ENCODE peak calls at places on chromosomes 13 and 19, in five cellular contexts. D is activated CD8-positive, alpha-beta T cell treated with anti-CD3 and anti-CD28 coated beads for 36 hours; K is cardiac septum; Q is activated CD4-positive, alpha-beta memory T cell treated with anti-CD3 and anti-CD28 coated beads, Interleukin-2, amount 10 ng/mL, durations not matched to agents 7 days and 5 days; C is memory B cell. X is an unnamed sample.

GRCh38 chr19:42247631-42248199 is 5.3 kb upstream of the GSK3A start:
- DNase-seq in C (no peak), K (no peak), D (no peak), Q (no peak), X (no peak)

GRCh38 chr13:107563099-107563925 is 652.0 kb downstream of the LIG4 start:
- DNase-seq in K (no peak), D (no peak), C (no peak), Q (no peak), X (no peak)

GRCh38 chr19:12527034-12527836 is 24.0 kb downstream of the ZNF564 start:
- DNase-seq in Q (no peak), D (peak), C (no peak), K (no peak), X (no peak)

GRCh38 chr13:98495627-98496238 is 81.2 kb downstream of the STK24 start:
- DNase-seq in C (no peak), D (no peak), K (no peak), Q (no peak), X (no peak)

GRCh38 chr13:76751278-76751677 is 134.9 kb downstream of the KCTD12 start:
- DNase-seq in D (no peak), K (no peak), C (no peak), Q (no peak), X (no peak)

GRCh38 chr13:46354143-46355087 is 32.6 kb downstream of the RUBCNL start:
- DNase-seq in Q (peak), C (no peak), K (no peak), D (peak), X (no peak)

GRCh38 chr13:49308977-49309408 is 61.3 kb downstream of the CDADC1 start:
- DNase-seq in C (no peak), D (no peak), Q (no peak), K (no peak), X (no peak)

GRCh38 chr19:33690461-33691427 is 69.0 kb downstream of the CHST8 start:
- DNase-seq in C (no peak), Q (no peak), K (peak), D (peak), X (no peak)

GRCh38 chr19:39409886-39410619 is 2.4 kb upstream of the PLEKHG2 start:
- DNase-seq in D (peak), K (peak), Q (peak), C (peak), X (no peak)

GRCh38 chr19:793775-794174 is 3.5 kb upstream of the PTBP1 start:
- DNase-seq in Q (no peak), D (no peak), K (no peak), C (no peak), X (no peak)

GRCh38 chr19:12880551-12881171 is 588 bp downstream of the DNASE2 start:
- DNase-seq in D (peak), K (no peak), C (no peak), Q (peak), X (no peak)

GRCh38 chr19:47255947-47256687 is at the start of gene CCDC9:
- DNase-seq in Q (peak), D (peak), K (peak), C (peak), X (peak)

GRCh38 chr19:5934779-5935472 is 20.9 kb downstream of the CAPS start:
- DNase-seq in D (no peak), Q (no peak), K (no peak), C (no peak), X (no peak)

GRCh38 chr19:13057147-13057572 is 45.5 kb downstream of the LYL1 start:
- DNase-seq in C (no peak), K (no peak), D (no peak), Q (no peak), X (no peak)

X was measured in NCI-H460.